ENCODE peak calls at places on chromosomes 7 and 10, in seven cellular contexts. E is fibroblast of pulmonary artery, C is omental fat pad, U is esophagus squamous epithelium, T is A549, K is K562, L is glutamatergic neuron. Y is an unnamed sample.

GRCh38 chr7:121302214-121302745 is 26.5 kb upstream of the WNT16 start:
- DNase-seq in U (no peak), L (no peak), K (no peak), E (no peak), T (no peak), C (no peak), Y (no peak)

GRCh38 chr7:121401896-121402295 is 5.8 kb upstream of the FAM3C start:
- DNase-seq in T (no peak), L (no peak), E (no peak), U (no peak), K (no peak), C (no peak), Y (no peak)

GRCh38 chr10:17026686-17027485 is 102.7 kb downstream of the CUBN start:
- DNase-seq in T (no peak), E (peak), C (no peak), K (no peak), L (no peak), U (no peak), Y (no peak)

GRCh38 chr7:53002389-53002788 is 33.0 kb upstream of the POM121L12 start:
- DNase-seq in U (no peak), K (no peak), C (no peak), L (no peak), T (no peak), E (no peak), Y (no peak)

GRCh38 chr10:72083234-72084093 is 4.9 kb downstream of the SPOCK2 start:
- DNase-seq in U (no peak), E (no peak), C (peak), T (no peak), K (no peak), L (no peak), Y (no peak)

GRCh38 chr7:29297194-29297890 is 102.8 kb downstream of the CHN2 start:
- DNase-seq in U (no peak), C (no peak), E (no peak), K (peak), T (no peak), L (peak), Y (no peak)

GRCh38 chr7:36305648-36306047 is 84.0 kb upstream of the ANLN start:
- DNase-seq in U (no peak), T (no peak), K (no peak), L (no peak), E (no peak), C (no peak), Y (no peak)

GRCh38 chr10:57657164-57657765 is 610.4 kb downstream of the IPMK start:
- DNase-seq in U (no peak), K (peak), C (no peak), T (peak), L (peak), E (peak), Y (peak)

GRCh38 chr10:130127612-130128607 is 8.3 kb upstream of the GLRX3 start:
- DNase-seq in K (peak), T (peak), E (peak), U (no peak), L (peak), C (no peak), Y (no peak)

GRCh38 chr7:2665359-2665791 is 22.6 kb upstream of the AMZ1 start:
- DNase-seq in U (no peak), C (no peak), E (no peak), L (peak), K (no peak), T (no peak), Y (no peak)

GRCh38 chr7:120993575-120994191 is 5.2 kb downstream of the CPED1 start:
- DNase-seq in E (peak), K (peak), L (no peak), U (no peak), T (no peak), C (no peak), Y (no peak)

GRCh38 chr7:142813262-142813661 is 41.6 kb upstream of the EPHB6 start:
- DNase-seq in L (no peak), C (no peak), U (no peak), K (no peak), E (peak), T (no peak), Y (no peak)

GRCh38 chr10:74859546-74859945 is 33.1 kb downstream of the KAT6B start:
- DNase-seq in E (peak), C (no peak), K (no peak), U (no peak), L (no peak), T (no peak), Y (no peak)

GRCh38 chr7:16780586-16780985 is 24.2 kb downstream of the AGR2 start:
- DNase-seq in L (no peak), C (no peak), E (no peak), T (no peak), K (no peak), U (no peak), Y (no peak)

GRCh38 chr10:98217793-98218192 is 50.2 kb downstream of the LOXL4 start:
- DNase-seq in U (no peak), C (no peak), L (no peak), K (no peak), T (no peak), E (peak), Y (no peak)

GRCh38 chr10:65796472-65796871 is 1129.4 kb upstream of the LRRTM3 start:
- DNase-seq in T (no peak), E (no peak), L (no peak), U (no peak), C (no peak), K (no peak), Y (no peak)

GRCh38 chr7:35286422-35286821 is 32.5 kb upstream of the TBX20 start:
- DNase-seq in L (no peak), E (peak), C (no peak), T (no peak), K (no peak), U (no peak), Y (no peak)

GRCh38 chr7:25792586-25792985 is 359.4 kb upstream of the NFE2L3 start:
- DNase-seq in L (no peak), E (no peak), U (no peak), T (no peak), C (no peak), K (no peak), Y (no peak)

GRCh38 chr10:7706534-7707073 is 3.5 kb downstream of the ITIH2 start:
- DNase-seq in U (no peak), E (no peak), T (no peak), C (no peak), L (no peak), K (no peak), Y (no peak)

GRCh38 chr10:52486840-52487611 is 172.9 kb downstream of the DKK1 start:
- DNase-seq in C (no peak), T (peak), E (peak), L (no peak), U (no peak), K (no peak), Y (no peak)

GRCh38 chr7:64618785-64619456 is 47.0 kb upstream of the ZNF107 start:
- DNase-seq in U (no peak), E (peak), K (peak), C (no peak), T (no peak), L (no peak), Y (no peak)

GRCh38 chr10:78336402-78336791 is 302.7 kb downstream of the RPS24 start:
- DNase-seq in L (no peak), K (no peak), E (peak), C (no peak), T (no peak), U (no peak), Y (peak)

GRCh38 chr10:120480065-120480600 is 23.1 kb downstream of the PLPP4 start:
- DNase-seq in L (no peak), K (no peak), C (no peak), T (no peak), U (no peak), E (no peak), Y (no peak)
- TF ChIP-seq CTCF in L (no peak), K (no peak), C (no peak), T (no peak), U (no peak), E (peak), Y (peak)

DNA sequence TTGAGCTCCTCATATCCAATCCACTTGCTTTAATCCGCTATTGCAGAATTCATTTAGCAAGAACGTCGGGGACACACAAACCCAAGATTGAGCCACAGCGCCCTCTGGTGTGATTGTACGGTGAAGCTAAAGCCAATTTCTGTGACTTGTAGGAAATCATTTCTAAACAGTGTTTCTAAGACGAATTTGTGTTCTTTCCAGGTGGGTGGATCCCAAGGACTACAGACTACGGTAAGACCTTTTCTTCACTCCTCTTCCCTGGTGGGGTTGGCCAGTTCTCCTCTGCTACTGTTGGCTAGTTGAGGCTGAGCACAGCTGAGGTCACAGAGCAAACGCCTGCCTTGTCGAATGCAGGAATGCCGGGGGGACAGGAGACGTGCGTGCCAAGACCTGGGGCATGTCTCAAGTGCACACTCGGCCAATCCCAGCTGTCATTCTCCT is 5.2 kb downstream of the DMBT1 start:
- DNase-seq in K (peak), U (no peak), L (peak), T (peak), E (peak), C (peak), Y (peak)
- TF ChIP-seq CTCF in K (peak), U (peak), L (peak), T (peak), E (peak), C (peak), Y (peak)

GRCh38 chr7:9874182-9874581 is 1099.5 kb upstream of the PHF14 start:
- DNase-seq in E (no peak), L (no peak), K (no peak), T (no peak), U (no peak), C (no peak), Y (no peak)
- TF ChIP-seq CTCF in E (no peak), L (no peak), K (no peak), T (no peak), U (no peak), C (no peak), Y (no peak)

GRCh38 chr10:112184052-112184371 is 447 bp upstream of the GPAM start:
- DNase-seq in C (no peak), E (no peak), L (no peak), K (no peak), U (no peak), T (no peak), Y (no peak)

GRCh38 chr10:112185959-112186358 is 2.4 kb upstream of the GPAM start:
- DNase-seq in T (no peak), L (no peak), K (no peak), U (no peak), E (no peak), C (no peak), Y (no peak)

GRCh38 chr10:112184379-112184778 is 814 bp upstream of the GPAM start:
- DNase-seq in K (no peak), U (no peak), L (no peak), T (no peak), E (no peak), C (no peak), Y (no peak)

GRCh38 chr10:112182808-112183328 is 697 bp downstream of the GPAM start:
- DNase-seq in K (no peak), E (peak), C (no peak), L (no peak), T (no peak), U (no peak), Y (no peak)

GRCh38 chr10:112183329-112184051 is at the start of gene GPAM:
- DNase-seq in C (peak), U (peak), T (peak), E (peak), K (peak), L (peak), Y (peak)
- TF ChIP-seq CTCF in C (no peak), U (peak), T (no peak), E (no peak), K (no peak), L (no peak), Y (no peak)

GRCh38 chr7:159142730-159143129 is 1.9 kb downstream of the VIPR2 start:
- DNase-seq in C (no peak), K (no peak), U (no peak), E (no peak), L (no peak), T (no peak), Y (no peak)

GRCh38 chr7:159145544-159145891 is 851 bp upstream of the VIPR2 start:
- DNase-seq in U (no peak), L (no peak), E (no peak), T (no peak), C (no peak), K (no peak), Y (no peak)

GRCh38 chr7:159146084-159146858 is 1.6 kb upstream of the VIPR2 start:
- DNase-seq in U (no peak), E (no peak), L (no peak), T (no peak), C (no peak), K (no peak), Y (no peak)

GRCh38 chr7:159143780-159144755 is 599 bp downstream of the VIPR2 start:
- DNase-seq in E (no peak), L (peak), K (no peak), U (no peak), C (no peak), T (no peak), Y (no peak)

GRCh38 chr7:159144756-159145543 is at the start of gene VIPR2:
- DNase-seq in C (no peak), U (no peak), E (no peak), L (no peak), T (no peak), K (no peak), Y (no peak)
- TF ChIP-seq CTCF in C (no peak), U (no peak), E (no peak), L (no peak), T (no peak), K (no peak), Y (no peak)